ENCODE peak calls at places on chromosomes 4 and X, in seven cellular contexts. Y is ovary, Z is sigmoid colon, S is body of pancreas, G is tibial nerve, Q is IMR-90, H is suprapubic skin. X is an unnamed sample.
A peak's percentile ranks its signal among the peaks of the same experiment; 100 is the strongest.

GRCh38 chr4:77044458-77045124 is 31.2 kb downstream of the CCNI start:
- DNase-seq in Y (no peak), G (no peak), H (no peak), Z (no peak), Q (peak; percentile 80), S (no peak), X (no peak)

GRCh38 chrX:12843668-12844279 is 23.1 kb upstream of the TLR7 start:
- DNase-seq in S (no peak), G (no peak), Y (no peak), Q (no peak), Z (no peak), H (no peak), X (no peak)

GRCh38 chr4:44674471-44674870 is 3.7 kb upstream of the GUF1 start:
- DNase-seq in H (no peak), Y (no peak), S (no peak), Q (no peak), G (no peak), Z (no peak), X (no peak)

GRCh38 chrX:135520022-135520552 is 373 bp upstream of the INTS6L start:
- DNase-seq in G (no peak), Q (peak; percentile 60), S (no peak), Y (no peak), Z (no peak), H (no peak), X (no peak)

GRCh38 chrX:13569479-13570244 is at the start of gene EGFL6:
- DNase-seq in Q (no peak), Y (no peak), H (no peak), Z (no peak), S (peak; percentile 7), G (no peak), X (no peak)

GRCh38 chrX:71533850-71534515 is 1.1 kb downstream of the OGT start:
- DNase-seq in S (peak; percentile 40), Z (no peak), Q (peak; percentile 32), H (peak; percentile 72), Y (peak; percentile 32), G (peak; percentile 30), X (peak; percentile 37)

GRCh38 chrX:69387559-69388487 is 116.3 kb upstream of the NALF2 start:
- DNase-seq in H (no peak), G (peak; percentile 27), S (peak; percentile 61), Q (peak; percentile 21), Y (peak; percentile 54), Z (no peak), X (peak; percentile 51)

GRCh38 chr4:20364969-20365368 is 113.3 kb downstream of the SLIT2 start:
- DNase-seq in G (no peak), Z (no peak), S (no peak), H (no peak), Q (no peak), Y (no peak), X (no peak)

GRCh38 chrX:9117851-9118250 is 83.9 kb upstream of the FAM9B start:
- DNase-seq in Y (no peak), Z (no peak), G (no peak), H (no peak), S (no peak), Q (peak; percentile 27), X (no peak)

GRCh38 chr4:109752545-109752944 is 22.7 kb upstream of the PLA2G12A start:
- DNase-seq in Z (no peak), S (no peak), Y (no peak), G (no peak), Q (no peak), H (no peak), X (no peak)

GRCh38 chrX:124726881-124727280 is 380.5 kb downstream of the SH2D1A start:
- DNase-seq in Y (no peak), Q (no peak), S (no peak), H (no peak), G (no peak), Z (no peak), X (no peak)

GRCh38 chr4:2630556-2631273 is 94.3 kb downstream of the FAM193A start:
- DNase-seq in G (no peak), S (no peak), Q (no peak), Y (no peak), Z (peak; percentile 56), H (peak; percentile 53), X (no peak)

GRCh38 chrX:77749695-77750094 is 36.3 kb downstream of the ATRX start:
- DNase-seq in Q (peak; percentile 82), H (no peak), Y (no peak), S (no peak), Z (no peak), G (no peak), X (no peak)

GRCh38 chrX:12947545-12948235 is 27.2 kb upstream of the TMSB4X start:
- DNase-seq in H (no peak), Q (no peak), G (no peak), S (no peak), Z (no peak), Y (no peak), X (no peak)

GRCh38 chr4:168652818-168653217 is 156.0 kb downstream of the PALLD start:
- DNase-seq in H (no peak), Y (no peak), S (no peak), Z (no peak), G (no peak), Q (no peak), X (no peak)

GRCh38 chrX:139647597-139647996 is 60.4 kb downstream of the MCF2 start:
- DNase-seq in H (no peak), Z (no peak), Y (no peak), G (no peak), S (no peak), Q (no peak), X (no peak)

GRCh38 chr4:54229631-54230478 is 762 bp downstream of the PDGFRA start:
- DNase-seq in Z (no peak), H (no peak), Q (peak; percentile 69), S (peak; percentile 29), G (no peak), Y (peak; percentile 56), X (peak; percentile 25)

GRCh38 chr4:154119317-154119716 is 330.4 kb upstream of the SFRP2 start:
- DNase-seq in Q (no peak), Y (no peak), G (no peak), Z (no peak), S (no peak), H (no peak), X (no peak)

GRCh38 chrX:29627833-29628232 is 587.5 kb upstream of the MAGEB2 start:
- DNase-seq in S (no peak), H (no peak), Y (no peak), Q (no peak), G (no peak), Z (no peak), X (no peak)

GRCh38 chrX:39261446-39262147 is 460.3 kb downstream of the MID1IP1 start:
- DNase-seq in Q (no peak), S (no peak), G (peak; percentile 7), H (no peak), Y (no peak), Z (no peak), X (no peak)

GRCh38 chr4:85677286-85677685 is 202.3 kb downstream of the ARHGAP24 start:
- DNase-seq in H (no peak), Q (no peak), G (no peak), S (peak; percentile 22), Z (no peak), Y (no peak), X (no peak)

GRCh38 chr4:65502151-65502691 is 168.1 kb downstream of the EPHA5 start:
- DNase-seq in Y (no peak), Q (peak; percentile 4), G (no peak), Z (no peak), S (no peak), H (no peak), X (no peak)

DNA sequence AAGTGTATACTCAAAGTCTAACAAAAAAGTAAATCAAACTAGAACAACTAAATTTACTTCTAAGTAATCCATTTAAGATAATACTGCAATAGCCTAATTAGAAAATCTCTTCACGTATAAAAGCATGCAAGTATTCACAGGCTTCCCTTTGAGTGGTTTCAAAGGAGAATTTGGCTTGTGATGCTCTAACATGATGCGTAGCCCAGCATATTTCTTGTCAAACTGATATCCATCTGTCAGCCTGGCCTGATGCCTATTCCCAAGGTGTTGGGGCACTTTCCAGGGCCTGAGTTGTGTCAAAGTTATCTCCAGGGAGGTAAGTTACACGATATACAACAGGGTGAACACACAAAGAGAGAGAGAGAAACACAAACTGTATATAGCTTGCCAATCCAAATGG is 287.0 kb upstream of the MAGEB18 start:
- DNase-seq in S (no peak), G (no peak), Z (no peak), H (no peak), Q (no peak), Y (no peak), X (no peak)
- TF ChIP-seq POLR2A in S (no peak), G (no peak), Z (no peak), H (no peak), Q (no peak), Y (no peak), X (no peak)

GRCh38 chr4:26192921-26193894 is 127.6 kb upstream of the RBPJ start:
- DNase-seq in Q (no peak), Z (no peak), Y (no peak), S (no peak), G (no peak), H (no peak), X (peak; percentile 54)
- TF ChIP-seq CTCF in Q (no peak), Z (no peak), Y (no peak), S (no peak), G (no peak), H (no peak), X (peak; percentile 30)

GRCh38 chr4:107482546-107482945 is 237.5 kb downstream of the PAPSS1 start:
- DNase-seq in H (no peak), G (no peak), Y (no peak), S (no peak), Z (no peak), Q (no peak), X (no peak)

GRCh38 chr4:107473126-107473525 is 246.9 kb downstream of the PAPSS1 start:
- DNase-seq in H (no peak), Z (no peak), G (no peak), Y (no peak), Q (no peak), S (no peak), X (no peak)

DNA sequence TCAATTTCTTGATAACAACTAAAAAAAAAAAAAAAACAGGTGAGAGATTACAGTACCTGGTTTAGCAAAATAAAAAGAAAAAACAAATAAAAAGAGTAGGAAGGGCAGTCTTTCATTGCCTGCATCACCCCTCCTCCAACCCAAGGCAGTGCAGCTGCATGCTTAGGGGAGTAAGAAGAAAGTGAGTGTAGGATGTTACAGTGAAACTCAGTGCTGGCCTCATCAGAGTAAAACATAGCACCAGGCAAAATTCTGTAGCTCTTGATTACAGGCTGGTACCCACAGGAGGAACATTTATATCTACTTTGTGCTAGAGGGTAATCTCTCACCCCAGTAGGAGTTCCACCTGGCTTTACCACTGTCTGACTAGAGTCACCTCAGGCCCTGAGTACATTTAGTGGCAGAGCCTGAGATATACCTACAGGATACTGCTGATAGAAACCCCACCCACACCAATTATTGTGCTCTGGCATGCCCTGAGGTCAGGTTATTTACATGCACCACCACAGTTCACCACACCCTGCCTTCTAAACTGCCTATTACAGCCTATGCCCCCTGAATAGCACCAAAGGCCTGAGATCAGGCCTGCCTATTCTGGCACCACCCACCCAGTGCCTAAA is 241.6 kb downstream of the PAPSS1 start:
- DNase-seq in H (no peak), Y (no peak), G (no peak), Z (no peak), S (no peak), Q (no peak), X (no peak)
- H3K27ac ChIP-seq in H (no peak overlapping the region), Y (no peak overlapping the region), G (no peak overlapping the region), Z (no peak overlapping the region), S (no peak overlapping the region), Q (no peak overlapping the region), X (no peak overlapping the region)

DNA sequence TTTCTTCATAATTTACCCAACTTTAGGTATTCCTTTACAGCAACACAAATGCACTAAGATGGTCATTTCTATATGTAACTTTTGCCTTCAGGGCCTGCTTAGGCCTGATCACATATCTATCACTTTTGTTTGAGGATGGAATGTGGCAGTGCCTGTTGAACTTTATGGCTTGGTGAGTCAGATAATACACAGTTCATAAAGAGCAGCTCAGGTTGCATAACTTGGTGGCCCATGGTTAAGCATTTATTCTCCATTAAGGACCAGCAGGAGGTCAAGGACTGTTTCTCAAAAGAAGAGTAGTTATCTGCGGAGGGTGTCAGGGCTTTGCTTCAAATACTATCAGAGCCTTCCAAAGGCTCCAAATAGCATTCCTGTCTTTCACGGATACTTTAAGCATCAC is 124.1 kb upstream of the PDHA2 start:
- DNase-seq in G (no peak), Y (no peak), Z (no peak), S (no peak), H (no peak), Q (no peak), X (no peak)
- TF ChIP-seq POLR2A in G (no peak), Y (no peak), Z (no peak), S (no peak), H (no peak), Q (no peak), X (no peak)

X was measured in uterus.